ENCODE peak calls at places on chromosomes 5 and 9, in seven cellular contexts. Y is K562, C is H1, I is endothelial cell of umbilical vein, G is HepG2, U is HCT116, T is GM12878. R is an unnamed sample.

GRCh38 chr5:10228288-10228687 is 21.4 kb downstream of the ATPSCKMT start:
- DNase-seq in I (no peak), C (no peak), U (no peak), Y (no peak), T (no peak), G (no peak), R (no peak)

GRCh38 chr9:81979196-81979595 is 9.4 kb upstream of the SPATA31D1 start:
- DNase-seq in I (no peak), T (no peak), Y (no peak), C (no peak), U (no peak), G (no peak), R (no peak)

GRCh38 chr9:37542895-37543294 is 33.3 kb downstream of the FBXO10 start:
- DNase-seq in G (no peak), T (no peak), Y (no peak), C (no peak), I (no peak), U (no peak), R (no peak)

GRCh38 chr5:154524181-154524580 is 46.2 kb upstream of the HAND1 start:
- DNase-seq in Y (no peak), C (no peak), T (no peak), I (no peak), U (no peak), G (no peak), R (no peak)

GRCh38 chr5:56816546-56817081 is 1.3 kb downstream of the MAP3K1 start:
- DNase-seq in Y (peak), C (no peak), T (no peak), I (peak), G (peak), U (no peak), R (no peak)

GRCh38 chr9:105157178-105157583 is 87.3 kb upstream of the SLC44A1 start:
- DNase-seq in T (no peak), I (peak), G (peak), C (no peak), U (peak), Y (no peak), R (no peak)

GRCh38 chr9:120696551-120697230 is 17.6 kb downstream of the MEGF9 start:
- DNase-seq in G (no peak), U (no peak), I (peak), C (no peak), Y (no peak), T (no peak), R (no peak)

GRCh38 chr5:149486726-149487635 is 64.3 kb downstream of the CSNK1A1 start:
- DNase-seq in I (peak), Y (no peak), C (no peak), T (no peak), G (peak), U (no peak), R (no peak)

GRCh38 chr5:112109331-112109993 is 309.6 kb downstream of the EPB41L4A start:
- DNase-seq in U (peak), Y (no peak), I (no peak), T (no peak), G (no peak), C (peak), R (no peak)

GRCh38 chr5:39218482-39219381 is 631 bp downstream of the FYB1 start:
- DNase-seq in Y (no peak), U (no peak), T (no peak), I (no peak), C (no peak), G (no peak), R (no peak)

GRCh38 chr5:132456553-132457361 is 33.8 kb downstream of the IRF1 start:
- DNase-seq in C (no peak), Y (no peak), G (no peak), I (peak), U (no peak), T (peak), R (no peak)

GRCh38 chr5:61809651-61810050 is 477.6 kb downstream of the ZSWIM6 start:
- DNase-seq in U (no peak), G (no peak), I (no peak), T (no peak), C (no peak), Y (no peak), R (no peak)

GRCh38 chr9:91426123-91426745 is 2.6 kb upstream of the NFIL3 start:
- DNase-seq in Y (peak), I (peak), C (no peak), U (peak), T (no peak), G (peak), R (no peak)

GRCh38 chr5:74529101-74529500 is 111.4 kb downstream of the ENC1 start:
- DNase-seq in G (no peak), C (no peak), T (no peak), U (no peak), I (peak), Y (no peak), R (no peak)

GRCh38 chr5:176540956-176541337 is 3.7 kb upstream of the RNF44 start:
- DNase-seq in G (no peak), I (no peak), U (no peak), Y (no peak), C (no peak), T (no peak), R (no peak)

GRCh38 chr5:133637206-133637605 is 24.9 kb upstream of the FSTL4 start:
- DNase-seq in G (no peak), U (no peak), Y (no peak), T (no peak), C (no peak), I (no peak), R (no peak)

GRCh38 chr5:17713301-17713700 is 79.0 kb downstream of the TAF11L14 start:
- DNase-seq in U (no peak), C (no peak), Y (no peak), G (no peak), I (no peak), T (no peak), R (no peak)

GRCh38 chr9:80156725-80157124 is 585.0 kb downstream of the TLE4 start:
- DNase-seq in I (no peak), T (no peak), C (no peak), U (no peak), G (no peak), Y (no peak), R (no peak)

GRCh38 chr5:102099766-102100331 is 196.2 kb downstream of the SLCO4C1 start:
- DNase-seq in U (no peak), G (peak), C (no peak), T (no peak), I (no peak), Y (no peak), R (no peak)

GRCh38 chr5:140868721-140869554 is at the start of gene PCDHA11:
- DNase-seq in G (peak), T (no peak), C (no peak), I (peak), U (peak), Y (no peak), R (no peak)

GRCh38 chr5:132220476-132220875 is 7.2 kb downstream of the P4HA2 start:
- DNase-seq in G (no peak), T (no peak), I (no peak), C (no peak), U (no peak), Y (no peak), R (no peak)

GRCh38 chr9:72278959-72279358 is 86.0 kb downstream of the ZFAND5 start:
- DNase-seq in G (no peak), I (no peak), Y (no peak), U (no peak), C (no peak), T (no peak), R (no peak)

GRCh38 chr5:10036136-10036535 is 213.6 kb downstream of the ATPSCKMT start:
- DNase-seq in G (no peak), Y (no peak), U (no peak), T (no peak), C (no peak), I (no peak), R (no peak)

GRCh38 chr5:121525731-121526130 is 326.0 kb upstream of the FTMT start:
- DNase-seq in G (no peak), U (no peak), I (no peak), T (no peak), C (no peak), Y (no peak), R (no peak)

GRCh38 chr5:317086-317811 is 4.3 kb upstream of the AHRR start:
- DNase-seq in G (peak), T (no peak), U (peak), Y (peak), I (peak), C (peak), R (no peak)

GRCh38 chr5:314676-315487 is 6.6 kb upstream of the AHRR start:
- DNase-seq in T (no peak), U (no peak), Y (no peak), G (no peak), C (no peak), I (no peak), R (no peak)

GRCh38 chr5:316210-317085 is 5.1 kb upstream of the AHRR start:
- DNase-seq in T (no peak), Y (no peak), C (no peak), U (no peak), I (no peak), G (no peak), R (no peak)

GRCh38 chr5:313806-314376 is 7.6 kb upstream of the AHRR start:
- DNase-seq in C (no peak), I (no peak), Y (no peak), U (no peak), G (no peak), T (no peak), R (no peak)

DNA sequence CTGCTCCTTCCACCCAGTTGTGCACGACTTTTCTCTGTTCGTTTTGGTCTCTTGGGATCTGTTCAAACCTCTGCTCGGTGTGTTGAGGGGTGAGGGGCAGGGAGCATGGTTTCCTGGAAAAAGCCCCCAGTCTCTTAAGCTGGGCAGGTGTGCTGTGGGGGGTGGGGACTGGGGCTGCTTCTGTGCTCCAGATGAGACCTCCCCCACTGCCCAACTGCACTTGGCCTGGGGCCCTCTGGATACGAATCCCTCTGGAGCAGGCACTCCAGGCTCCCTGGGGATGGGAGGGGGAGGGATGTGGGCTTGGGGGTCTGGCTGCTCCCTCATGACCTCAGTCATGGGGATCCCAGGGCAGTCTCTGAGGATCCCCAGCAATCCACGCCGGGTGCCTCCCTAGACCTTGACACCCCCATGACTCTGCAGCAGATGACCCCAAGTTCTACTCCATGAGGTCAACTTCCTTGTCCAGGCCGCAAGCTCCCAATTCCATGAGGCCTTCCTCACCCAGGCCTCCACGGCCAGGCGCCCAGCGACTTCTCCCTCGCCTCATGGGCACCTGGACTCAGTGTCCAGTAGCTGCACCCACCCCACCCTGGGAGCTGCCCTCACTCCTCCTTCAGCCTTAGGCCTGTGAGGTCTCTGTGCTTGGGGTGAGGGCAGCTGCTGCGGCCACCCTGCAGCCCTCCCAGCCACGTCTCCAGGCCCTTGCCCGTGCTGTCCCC is 5.9 kb upstream of the AHRR start:
- DNase-seq in G (no peak), T (no peak), U (no peak), Y (no peak), C (no peak), I (no peak), R (no peak)
- TF ChIP-seq EZH2 in G (no peak), T (no peak), U (no peak), Y (no peak), C (no peak), I (no peak), R (no peak)

GRCh38 chr9:99128133-99128406 is 23.2 kb downstream of the TGFBR1 start:
- DNase-seq in C (no peak), Y (no peak), U (no peak), G (no peak), T (no peak), I (no peak), R (no peak)

GRCh38 chr9:99126312-99126711 is 21.4 kb downstream of the TGFBR1 start:
- DNase-seq in U (no peak), T (no peak), C (no peak), I (no peak), G (no peak), Y (no peak), R (no peak)

GRCh38 chr9:99127372-99128132 is 22.6 kb downstream of the TGFBR1 start:
- DNase-seq in Y (no peak), G (no peak), C (no peak), I (no peak), U (no peak), T (no peak), R (no peak)

GRCh38 chr9:99130069-99130468 is 25.2 kb downstream of the TGFBR1 start:
- DNase-seq in U (no peak), G (no peak), I (no peak), T (peak), C (no peak), Y (no peak), R (no peak)

DNA sequence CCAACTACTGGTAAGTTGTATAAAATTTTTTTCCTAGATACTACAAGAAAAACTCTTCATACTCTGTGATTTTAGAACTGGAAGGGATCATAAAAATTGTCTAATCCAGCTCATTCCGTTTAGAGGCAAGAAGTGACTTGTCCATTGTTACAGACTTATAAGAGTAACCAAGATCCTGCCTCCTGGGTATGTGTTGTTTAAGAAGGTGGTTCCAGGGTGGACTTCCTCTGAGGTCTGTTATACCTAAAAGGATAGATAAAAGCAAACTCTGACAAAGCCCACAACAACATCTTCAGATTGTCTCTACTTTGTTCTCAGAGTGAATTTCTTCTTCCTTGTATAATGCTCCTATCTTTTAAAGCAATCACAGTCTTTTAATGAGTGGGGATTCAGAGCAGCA is 24.2 kb downstream of the TGFBR1 start:
- DNase-seq in G (no peak), C (no peak), I (no peak), T (no peak), U (no peak), Y (no peak), R (no peak)
- H3K9ac ChIP-seq in G (no peak), C (no peak), I (no peak), T (no peak), U (no peak), Y (no peak), R (no peak)

GRCh38 chr5:8843766-8844165 is 702.1 kb downstream of the SEMA5A start:
- DNase-seq in C (no peak), Y (no peak), I (no peak), U (no peak), T (no peak), G (no peak), R (no peak)
- TF ChIP-seq POLR2AphosphoS5 in C (no peak), Y (no peak), I (no peak), U (no peak), T (no peak), G (no peak), R (no peak)

DNA sequence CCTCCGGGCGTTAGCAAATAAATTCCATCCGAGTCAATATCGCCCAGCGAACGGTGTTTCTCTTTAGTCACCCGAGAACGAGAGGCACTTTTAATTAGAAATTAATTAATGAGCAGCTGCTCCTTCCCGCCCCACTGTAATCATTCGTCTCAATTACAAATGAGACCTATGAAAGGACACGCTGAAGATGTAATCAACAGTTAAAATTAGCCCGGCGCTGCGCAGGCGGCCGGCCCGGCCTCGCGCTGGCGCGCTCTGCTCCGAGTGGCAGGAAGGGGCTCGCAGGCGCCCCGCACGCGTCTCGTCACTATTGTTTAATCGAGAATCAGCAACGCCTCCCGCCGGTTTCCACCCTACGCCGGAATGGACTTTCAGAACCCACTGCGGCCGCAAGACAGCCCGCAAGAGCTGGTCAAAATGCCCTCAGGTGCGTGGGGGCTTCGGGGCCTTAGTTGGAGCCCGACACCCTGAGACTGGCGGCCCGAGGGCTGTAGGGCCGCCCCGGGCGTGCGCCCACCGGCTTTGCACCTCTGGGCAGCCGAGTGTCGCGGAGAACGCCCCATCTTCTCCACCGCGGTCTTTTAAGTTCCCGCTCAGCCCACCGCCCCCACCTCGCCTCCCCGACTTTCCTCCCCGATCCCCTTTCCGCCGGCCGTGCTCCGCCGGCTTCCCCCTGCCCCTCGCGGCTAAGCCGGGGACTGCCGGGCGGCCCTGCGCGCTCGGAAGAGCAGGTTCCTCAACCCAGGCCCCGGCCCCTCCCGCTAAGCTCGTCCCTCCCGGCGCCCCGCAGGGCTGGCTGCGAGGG is 597 bp upstream of the IRX4 start:
- DNase-seq in I (no peak), C (no peak), U (no peak), T (no peak), G (no peak), Y (peak), R (no peak)
- TF ChIP-seq EZH2 in I (peak), C (peak), U (no peak), T (no peak), G (peak), Y (no peak), R (no peak)

GRCh38 chr9:130938652-130939404 is at the start of gene FIBCD1:
- DNase-seq in T (no peak), U (peak), C (no peak), I (peak), Y (peak), G (no peak), R (no peak)

GRCh38 chr9:130937146-130938076 is 1.6 kb downstream of the FIBCD1 start:
- DNase-seq in U (no peak), G (no peak), I (no peak), Y (peak), T (no peak), C (no peak), R (no peak)

GRCh38 chr9:130939405-130939941 is 426 bp upstream of the FIBCD1 start:
- DNase-seq in Y (no peak), U (no peak), G (no peak), T (no peak), C (no peak), I (no peak), R (no peak)

GRCh38 chr9:130936285-130937117 is 2.5 kb downstream of the FIBCD1 start:
- DNase-seq in I (peak), C (peak), G (peak), T (no peak), U (no peak), Y (peak), R (no peak)

DNA sequence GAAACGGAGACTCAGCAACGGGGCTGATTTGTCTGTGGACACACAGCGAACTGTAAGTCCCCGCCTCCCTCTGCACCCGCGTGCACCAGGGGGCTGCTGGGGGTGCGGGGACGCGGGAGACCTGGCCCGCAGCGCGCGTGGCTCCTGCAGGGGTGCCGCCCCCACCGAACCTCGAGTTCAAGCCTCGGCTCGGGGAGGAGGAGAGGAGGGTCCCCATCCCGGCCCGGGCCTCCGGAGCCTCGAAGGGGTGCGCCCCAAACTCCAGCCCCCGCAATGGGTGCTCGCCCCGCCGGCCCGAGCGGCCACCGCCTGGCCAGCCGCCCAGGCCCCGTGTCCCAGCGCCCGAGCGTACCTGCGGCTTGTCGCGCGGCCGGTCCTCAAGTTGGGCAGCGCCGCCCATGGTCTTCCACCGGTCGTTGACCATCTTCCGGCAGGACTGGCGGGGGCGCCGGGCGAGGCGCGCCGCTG is 829 bp downstream of the FIBCD1 start:
- DNase-seq in I (no peak), C (no peak), G (no peak), Y (no peak), U (no peak), T (no peak), R (no peak)
- H3K9ac ChIP-seq in I (no peak), C (no peak), G (no peak), Y (no peak), U (peak), T (no peak), R (no peak)

DNA sequence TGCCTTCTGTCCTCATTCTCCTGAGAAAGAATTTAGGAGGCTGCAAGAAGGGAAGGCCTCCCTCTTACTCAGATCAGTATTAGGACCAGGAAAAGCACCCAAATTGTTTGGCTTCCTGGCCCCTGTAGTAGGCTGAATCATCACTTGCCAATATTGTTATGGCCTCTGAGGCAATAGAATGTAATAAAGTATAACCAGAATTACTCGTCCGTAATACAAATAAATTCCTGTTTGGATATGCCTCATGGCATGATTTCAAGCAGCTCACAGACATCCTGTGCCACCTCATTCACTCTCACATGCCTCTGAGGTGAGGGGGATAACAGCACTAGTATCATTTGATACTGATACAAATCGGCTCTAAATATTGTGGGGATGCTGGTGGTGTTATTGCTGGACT is 427.3 kb downstream of the ISL1 start:
- DNase-seq in C (no peak), G (no peak), T (no peak), U (no peak), I (peak), Y (no peak), R (no peak)
- TF ChIP-seq POLR2AphosphoS5 in C (no peak), G (no peak), T (no peak), U (no peak), I (no peak), Y (no peak), R (no peak)

GRCh38 chr5:88689662-88690351 is 193.2 kb downstream of the MEF2C start:
- DNase-seq in Y (no peak), T (no peak), C (no peak), I (no peak), U (no peak), G (no peak), R (no peak)
- TF ChIP-seq EZH2 in Y (no peak), T (no peak), C (peak), I (peak), U (no peak), G (no peak), R (no peak)